ENCODE peak calls at places on chromosomes 7 and 10, in six cellular contexts. One of them, this sample, is unnamed.

GRCh38 chr7:112416127-112416526 is 34.1 kb upstream of the IFRD1 start:
- DNase-seq in fibroblast of lung: peak; percentile 50
- DNase-seq in IMR-90: peak; percentile 47
- DNase-seq in mammary epithelial cell: no peak
- DNase-seq in mesendoderm: no peak
- DNase-seq in Karpas-422: no peak
- DNase-seq in this sample: no peak

GRCh38 chr7:45387837-45388236 is 186.3 kb upstream of the ADCY1 start:
- DNase-seq in fibroblast of lung: no peak
- DNase-seq in IMR-90: no peak
- DNase-seq in mammary epithelial cell: no peak
- DNase-seq in mesendoderm: no peak
- DNase-seq in Karpas-422: no peak
- DNase-seq in this sample: no peak

GRCh38 chr10:133388973-133389818 is 4.8 kb upstream of the MTG1 start:
- DNase-seq in fibroblast of lung: no peak
- DNase-seq in IMR-90: no peak
- DNase-seq in mammary epithelial cell: no peak
- DNase-seq in mesendoderm: no peak
- DNase-seq in Karpas-422: peak; percentile 97
- DNase-seq in this sample: no peak

GRCh38 chr10:128087884-128088695 is 38.1 kb downstream of the MKI67 start:
- DNase-seq in fibroblast of lung: no peak
- DNase-seq in IMR-90: no peak
- DNase-seq in mammary epithelial cell: peak; percentile 25
- DNase-seq in mesendoderm: peak; percentile 63
- DNase-seq in Karpas-422: peak; percentile 54
- DNase-seq in this sample: no peak

GRCh38 chr7:41096921-41097320 is 606.0 kb downstream of the INHBA start:
- DNase-seq in fibroblast of lung: peak; percentile 100
- DNase-seq in IMR-90: peak; percentile 98
- DNase-seq in mammary epithelial cell: peak; percentile 59
- DNase-seq in mesendoderm: no peak
- DNase-seq in Karpas-422: no peak
- DNase-seq in this sample: no peak

GRCh38 chr7:70092314-70093303 is 494.3 kb downstream of the AUTS2 start:
- DNase-seq in fibroblast of lung: peak; percentile 95
- DNase-seq in IMR-90: peak; percentile 0
- DNase-seq in mammary epithelial cell: no peak
- DNase-seq in mesendoderm: no peak
- DNase-seq in Karpas-422: no peak
- DNase-seq in this sample: peak; percentile 52

GRCh38 chr7:132654150-132654549 is 77.9 kb upstream of the PLXNA4 start:
- DNase-seq in fibroblast of lung: no peak
- DNase-seq in IMR-90: no peak
- DNase-seq in mammary epithelial cell: no peak
- DNase-seq in mesendoderm: peak; percentile 80
- DNase-seq in Karpas-422: peak; percentile 80
- DNase-seq in this sample: no peak

GRCh38 chr10:3445688-3446087 is 273.1 kb upstream of the PITRM1 start:
- DNase-seq in fibroblast of lung: peak; percentile 34
- DNase-seq in IMR-90: peak; percentile 29
- DNase-seq in mammary epithelial cell: no peak
- DNase-seq in mesendoderm: no peak
- DNase-seq in Karpas-422: no peak
- DNase-seq in this sample: no peak

GRCh38 chr7:132485600-132486594 is 90.4 kb downstream of the PLXNA4 start:
- DNase-seq in fibroblast of lung: peak; percentile 38
- DNase-seq in IMR-90: no peak
- DNase-seq in mammary epithelial cell: no peak
- DNase-seq in mesendoderm: no peak
- DNase-seq in Karpas-422: no peak
- DNase-seq in this sample: no peak

GRCh38 chr7:131354390-131354789 is 26.7 kb downstream of the MKLN1 start:
- DNase-seq in fibroblast of lung: no peak
- DNase-seq in IMR-90: no peak
- DNase-seq in mammary epithelial cell: no peak
- DNase-seq in mesendoderm: no peak
- DNase-seq in Karpas-422: no peak
- DNase-seq in this sample: no peak

GRCh38 chr10:20247858-20248257 is 431.6 kb downstream of the PLXDC2 start:
- DNase-seq in fibroblast of lung: no peak
- DNase-seq in IMR-90: no peak
- DNase-seq in mammary epithelial cell: no peak
- DNase-seq in mesendoderm: no peak
- DNase-seq in Karpas-422: no peak
- DNase-seq in this sample: no peak

GRCh38 chr10:104582604-104582951 is 58.5 kb upstream of the SORCS3 start:
- DNase-seq in fibroblast of lung: peak; percentile 37
- DNase-seq in IMR-90: no peak
- DNase-seq in mammary epithelial cell: peak; percentile 40
- DNase-seq in mesendoderm: peak; percentile 20
- DNase-seq in Karpas-422: no peak
- DNase-seq in this sample: no peak

GRCh38 chr10:85596389-85596788 is 770.2 kb downstream of the GRID1 start:
- DNase-seq in fibroblast of lung: no peak
- DNase-seq in IMR-90: no peak
- DNase-seq in mammary epithelial cell: no peak
- DNase-seq in mesendoderm: no peak
- DNase-seq in Karpas-422: no peak
- DNase-seq in this sample: no peak

GRCh38 chr7:100213672-100214071 is 6.1 kb upstream of the PVRIG start:
- DNase-seq in fibroblast of lung: no peak
- DNase-seq in IMR-90: no peak
- DNase-seq in mammary epithelial cell: no peak
- DNase-seq in mesendoderm: no peak
- DNase-seq in Karpas-422: no peak
- DNase-seq in this sample: no peak

GRCh38 chr7:100212631-100213286 is 7.0 kb upstream of the PVRIG start:
- DNase-seq in fibroblast of lung: no peak
- DNase-seq in IMR-90: no peak
- DNase-seq in mammary epithelial cell: no peak
- DNase-seq in mesendoderm: no peak
- DNase-seq in Karpas-422: no peak
- DNase-seq in this sample: no peak

GRCh38 chr7:100210803-100211202 is 8.9 kb upstream of the PVRIG start:
- DNase-seq in fibroblast of lung: no peak
- DNase-seq in IMR-90: no peak
- DNase-seq in mammary epithelial cell: no peak
- DNase-seq in mesendoderm: no peak
- DNase-seq in Karpas-422: no peak
- DNase-seq in this sample: no peak

GRCh38 chr7:100209493-100209892 is 10.3 kb upstream of the PVRIG start:
- DNase-seq in fibroblast of lung: no peak
- DNase-seq in IMR-90: no peak
- DNase-seq in mammary epithelial cell: no peak
- DNase-seq in mesendoderm: no peak
- DNase-seq in Karpas-422: no peak
- DNase-seq in this sample: no peak

DNA sequence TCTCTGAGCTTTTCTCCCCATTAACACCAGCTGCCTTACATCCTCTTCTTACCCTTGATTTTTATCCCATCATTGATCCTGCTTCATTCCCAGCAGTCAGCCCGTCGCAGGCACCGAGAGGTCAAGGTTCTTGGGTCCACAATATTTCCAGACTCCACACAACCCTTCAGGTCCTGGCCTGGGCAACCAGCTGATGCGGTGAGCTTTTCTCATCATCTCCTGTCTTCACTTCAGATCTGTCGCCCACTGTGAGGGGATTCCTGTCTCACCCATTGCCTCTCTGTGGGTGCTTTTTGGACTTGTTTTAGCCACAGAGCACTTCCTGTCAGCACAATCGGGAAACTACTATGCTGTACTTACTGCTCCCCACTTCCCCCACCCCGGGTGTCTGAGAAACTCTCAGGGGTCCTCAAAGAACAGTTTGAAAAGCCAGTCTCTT is 8.4 kb upstream of the PVRIG start:
- DNase-seq in fibroblast of lung: no peak
- DNase-seq in IMR-90: no peak
- DNase-seq in mammary epithelial cell: no peak
- DNase-seq in mesendoderm: no peak
- DNase-seq in Karpas-422: no peak
- DNase-seq in this sample: no peak
- H3K9ac ChIP-seq in fibroblast of lung: no peak overlapping the region
- H3K9ac ChIP-seq in IMR-90: no peak overlapping the region
- H3K9ac ChIP-seq in mammary epithelial cell: no peak overlapping the region
- H3K9ac ChIP-seq in mesendoderm: no peak overlapping the region
- H3K9ac ChIP-seq in Karpas-422: peak overlapping the region; percentile 41
- H3K9ac ChIP-seq in this sample: no peak overlapping the region

GRCh38 chr7:20826243-20826642 is 39.6 kb upstream of the SP8 start:
- DNase-seq in fibroblast of lung: no peak
- DNase-seq in IMR-90: no peak
- DNase-seq in mammary epithelial cell: no peak
- DNase-seq in mesendoderm: peak; percentile 41
- DNase-seq in Karpas-422: no peak
- DNase-seq in this sample: no peak

GRCh38 chr7:20827172-20827571 is 40.5 kb upstream of the SP8 start:
- DNase-seq in fibroblast of lung: no peak
- DNase-seq in IMR-90: no peak
- DNase-seq in mammary epithelial cell: no peak
- DNase-seq in mesendoderm: no peak
- DNase-seq in Karpas-422: no peak
- DNase-seq in this sample: no peak

GRCh38 chr7:20828947-20829346 is 42.3 kb upstream of the SP8 start:
- DNase-seq in fibroblast of lung: no peak
- DNase-seq in IMR-90: no peak
- DNase-seq in mammary epithelial cell: no peak
- DNase-seq in mesendoderm: no peak
- DNase-seq in Karpas-422: no peak
- DNase-seq in this sample: no peak

GRCh38 chr7:20831451-20831850 is 44.8 kb upstream of the SP8 start:
- DNase-seq in fibroblast of lung: no peak
- DNase-seq in IMR-90: no peak
- DNase-seq in mammary epithelial cell: no peak
- DNase-seq in mesendoderm: peak; percentile 57
- DNase-seq in Karpas-422: no peak
- DNase-seq in this sample: no peak

GRCh38 chr7:20825555-20825954 is 38.9 kb upstream of the SP8 start:
- DNase-seq in fibroblast of lung: no peak
- DNase-seq in IMR-90: no peak
- DNase-seq in mammary epithelial cell: no peak
- DNase-seq in mesendoderm: no peak
- DNase-seq in Karpas-422: no peak
- DNase-seq in this sample: no peak
- H3K27ac ChIP-seq in fibroblast of lung: no peak overlapping the region
- H3K27ac ChIP-seq in IMR-90: no peak overlapping the region
- H3K27ac ChIP-seq in mammary epithelial cell: no peak overlapping the region
- H3K27ac ChIP-seq in mesendoderm: no peak overlapping the region
- H3K27ac ChIP-seq in Karpas-422: no peak overlapping the region
- H3K27ac ChIP-seq in this sample: no peak overlapping the region

GRCh38 chr7:98933321-98933720 is 55.0 kb downstream of the TRRAP start:
- DNase-seq in fibroblast of lung: no peak
- DNase-seq in IMR-90: no peak
- DNase-seq in mammary epithelial cell: no peak
- DNase-seq in mesendoderm: no peak
- DNase-seq in Karpas-422: no peak
- DNase-seq in this sample: no peak

GRCh38 chr7:98934267-98934666 is 55.9 kb downstream of the TRRAP start:
- DNase-seq in fibroblast of lung: no peak
- DNase-seq in IMR-90: no peak
- DNase-seq in mammary epithelial cell: no peak
- DNase-seq in mesendoderm: no peak
- DNase-seq in Karpas-422: no peak
- DNase-seq in this sample: no peak

GRCh38 chr7:98930921-98931320 is 52.6 kb downstream of the TRRAP start:
- DNase-seq in fibroblast of lung: peak; percentile 4
- DNase-seq in IMR-90: peak; percentile 34
- DNase-seq in mammary epithelial cell: peak; percentile 9
- DNase-seq in mesendoderm: no peak
- DNase-seq in Karpas-422: no peak
- DNase-seq in this sample: no peak

GRCh38 chr7:98927125-98927524 is 48.8 kb downstream of the TRRAP start:
- DNase-seq in fibroblast of lung: no peak
- DNase-seq in IMR-90: no peak
- DNase-seq in mammary epithelial cell: no peak
- DNase-seq in mesendoderm: no peak
- DNase-seq in Karpas-422: no peak
- DNase-seq in this sample: no peak

DNA sequence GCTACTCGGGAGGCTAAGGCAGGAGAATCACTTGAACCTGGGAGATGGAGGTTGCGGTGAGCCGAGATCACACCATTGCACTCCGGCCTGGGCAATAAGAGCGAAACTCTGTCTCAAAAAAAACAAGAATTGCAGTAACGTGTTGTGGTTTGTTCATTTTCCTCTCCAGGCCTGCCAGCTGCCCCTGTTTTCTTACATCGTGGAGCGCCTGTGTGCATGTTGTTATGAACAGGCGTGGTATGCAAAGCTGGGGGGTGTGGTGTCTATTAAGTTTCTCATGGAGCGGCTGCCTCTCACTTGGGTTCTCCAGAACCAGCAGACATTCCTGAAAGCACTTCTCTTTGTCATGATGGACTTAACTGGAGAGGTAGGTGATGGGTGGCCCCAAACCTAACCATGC is 52.1 kb downstream of the TRRAP start:
- DNase-seq in fibroblast of lung: no peak
- DNase-seq in IMR-90: no peak
- DNase-seq in mammary epithelial cell: no peak
- DNase-seq in mesendoderm: no peak
- DNase-seq in Karpas-422: no peak
- DNase-seq in this sample: no peak
- H3K36me3 ChIP-seq in fibroblast of lung: peaks cover 21% of the 10 kb centered on the region
- H3K36me3 ChIP-seq in IMR-90: peaks cover 57% of the 10 kb centered on the region
- H3K36me3 ChIP-seq in mammary epithelial cell: peaks cover 44% of the 10 kb centered on the region
- H3K36me3 ChIP-seq in mesendoderm: peaks cover 24% of the 10 kb centered on the region
- H3K36me3 ChIP-seq in Karpas-422: peaks cover 36% of the 10 kb centered on the region
- H3K36me3 ChIP-seq in this sample: peaks cover 88% of the 10 kb centered on the region

GRCh38 chr7:95546647-95547046 is 49.7 kb downstream of the PDK4 start:
- DNase-seq in fibroblast of lung: no peak
- DNase-seq in IMR-90: no peak
- DNase-seq in mammary epithelial cell: no peak
- DNase-seq in mesendoderm: no peak
- DNase-seq in Karpas-422: no peak
- DNase-seq in this sample: no peak

GRCh38 chr7:95543312-95543711 is 53.0 kb downstream of the PDK4 start:
- DNase-seq in fibroblast of lung: no peak
- DNase-seq in IMR-90: no peak
- DNase-seq in mammary epithelial cell: no peak
- DNase-seq in mesendoderm: no peak
- DNase-seq in Karpas-422: no peak
- DNase-seq in this sample: no peak

GRCh38 chr7:95544174-95544573 is 52.1 kb downstream of the PDK4 start:
- DNase-seq in fibroblast of lung: no peak
- DNase-seq in IMR-90: no peak
- DNase-seq in mammary epithelial cell: no peak
- DNase-seq in mesendoderm: no peak
- DNase-seq in Karpas-422: no peak
- DNase-seq in this sample: no peak

GRCh38 chr7:95545666-95546065 is 50.6 kb downstream of the PDK4 start:
- DNase-seq in fibroblast of lung: no peak
- DNase-seq in IMR-90: no peak
- DNase-seq in mammary epithelial cell: peak; percentile 11
- DNase-seq in mesendoderm: no peak
- DNase-seq in Karpas-422: no peak
- DNase-seq in this sample: no peak

GRCh38 chr7:95545007-95545615 is 51.2 kb downstream of the PDK4 start:
- DNase-seq in fibroblast of lung: peak; percentile 61
- DNase-seq in IMR-90: peak; percentile 65
- DNase-seq in mammary epithelial cell: peak; percentile 54
- DNase-seq in mesendoderm: peak; percentile 67
- DNase-seq in Karpas-422: no peak
- DNase-seq in this sample: no peak
- H3K9ac ChIP-seq in fibroblast of lung: no peak overlapping the region
- H3K9ac ChIP-seq in IMR-90: no peak overlapping the region
- H3K9ac ChIP-seq in mammary epithelial cell: peak overlapping the region; percentile 17
- H3K9ac ChIP-seq in mesendoderm: no peak overlapping the region
- H3K9ac ChIP-seq in Karpas-422: no peak overlapping the region
- H3K9ac ChIP-seq in this sample: no peak overlapping the region

This sample was measured in SK-N-MC.